ENCODE peak calls at places on chromosomes 6 and 20, in six cellular contexts. D, X, C, B, O and V are unnamed samples.

GRCh38 chr6:28239636-28240035 is 12.4 kb downstream of the ZKSCAN4 start:
- DNase-seq in D (no peak), C (no peak), B (no peak), X (no peak), O (no peak), V (no peak)

GRCh38 chr6:154481541-154482013 is 28.9 kb downstream of the CNKSR3 start:
- DNase-seq in O (no peak), B (no peak), X (no peak), C (no peak), D (no peak), V (peak; percentile 20)

GRCh38 chr20:3716195-3716834 is 3.9 kb upstream of the SIGLEC1 start:
- DNase-seq in C (peak; percentile 76), B (no peak), X (peak; percentile 50), O (peak; percentile 44), D (no peak), V (peak; percentile 53)

GRCh38 chr20:45445805-45446562 is 23.6 kb upstream of the WFDC2 start:
- DNase-seq in C (peak; percentile 32), B (no peak), D (no peak), O (no peak), X (no peak), V (peak; percentile 68)

GRCh38 chr6:126170875-126171489 is 168.9 kb upstream of the CENPW start:
- DNase-seq in D (no peak), B (no peak), C (peak; percentile 42), X (peak; percentile 25), O (no peak), V (no peak)

GRCh38 chr6:64736421-64736950 is 970.5 kb downstream of the EYS start:
- DNase-seq in O (no peak), X (no peak), D (no peak), B (no peak), C (no peak), V (no peak)

GRCh38 chr6:104711371-104711770 is 148.3 kb downstream of the HACE1 start:
- DNase-seq in B (no peak), C (no peak), O (no peak), D (no peak), X (no peak), V (no peak)

GRCh38 chr6:27251672-27252251 is 4.3 kb downstream of the PRSS16 start:
- DNase-seq in D (peak; percentile 60), C (peak; percentile 97), X (peak; percentile 89), B (peak; percentile 62), O (peak; percentile 26), V (no peak)

GRCh38 chr20:43844778-43845614 is 69.7 kb upstream of the TOX2 start:
- DNase-seq in C (no peak), D (no peak), B (peak; percentile 84), O (no peak), X (peak; percentile 57), V (peak; percentile 57)

GRCh38 chr6:133550026-133550425 is 308.9 kb downstream of the EYA4 start:
- DNase-seq in O (no peak), B (no peak), D (no peak), C (no peak), X (no peak), V (no peak)

GRCh38 chr6:116210750-116211425 is 43.0 kb downstream of the TSPYL4 start:
- DNase-seq in B (peak; percentile 86), C (no peak), D (no peak), X (peak; percentile 66), O (peak; percentile 72), V (no peak)

GRCh38 chr20:52958206-52958605 is 14.0 kb upstream of the TSHZ2 start:
- DNase-seq in B (no peak), C (no peak), D (no peak), O (no peak), X (no peak), V (no peak)

GRCh38 chr6:168244961-168245551 is 74.5 kb downstream of the DACT2 start:
- DNase-seq in B (no peak), C (no peak), D (no peak), X (no peak), O (no peak), V (no peak)

GRCh38 chr6:70479236-70479635 is 65.9 kb downstream of the FAM135A start:
- DNase-seq in B (no peak), D (no peak), O (no peak), C (peak; percentile 35), X (no peak), V (peak; percentile 76)

GRCh38 chr20:46583411-46584214 is 33.2 kb upstream of the OCSTAMP start:
- DNase-seq in B (no peak), X (no peak), D (no peak), C (peak; percentile 96), O (no peak), V (peak; percentile 28)

GRCh38 chr20:43953919-43954617 is 39.4 kb downstream of the TOX2 start:
- DNase-seq in C (no peak), D (no peak), X (no peak), O (no peak), B (no peak), V (no peak)

GRCh38 chr6:17429381-17430061 is 36.1 kb downstream of the CAP2 start:
- DNase-seq in D (no peak), B (no peak), C (no peak), O (no peak), X (no peak), V (peak; percentile 74)

GRCh38 chr20:59733326-59733725 is 129.0 kb downstream of the PHACTR3 start:
- DNase-seq in O (no peak), B (peak; percentile 0), X (no peak), C (no peak), D (no peak), V (no peak)

GRCh38 chr6:12602951-12603710 is 113.4 kb upstream of the PHACTR1 start:
- DNase-seq in B (peak; percentile 58), X (no peak), C (peak; percentile 63), O (peak; percentile 33), D (no peak), V (no peak)

GRCh38 chr20:52279667-52280180 is 88.1 kb upstream of the ZFP64 start:
- DNase-seq in D (no peak), O (no peak), C (no peak), B (no peak), X (no peak), V (no peak)

GRCh38 chr20:10671221-10671849 is 2.5 kb downstream of the JAG1 start:
- DNase-seq in X (peak; percentile 81), C (peak; percentile 80), B (peak; percentile 86), O (no peak), D (no peak), V (peak; percentile 95)

GRCh38 chr6:2848851-2849250 is 7.2 kb upstream of the SERPINB1 start:
- DNase-seq in C (no peak), O (no peak), D (peak; percentile 77), B (no peak), X (no peak), V (no peak)

GRCh38 chr20:36574278-36575065 is 1.1 kb downstream of the TGIF2 start:
- DNase-seq in X (peak; percentile 83), C (peak; percentile 74), B (no peak), D (peak; percentile 70), O (peak; percentile 57), V (peak; percentile 76)

GRCh38 chr6:21885101-21885500 is 291.6 kb downstream of the SOX4 start:
- DNase-seq in D (no peak), O (no peak), X (no peak), C (no peak), B (no peak), V (no peak)

GRCh38 chr6:42791706-42792320 is 10.0 kb downstream of the BICRAL start:
- DNase-seq in O (no peak), B (no peak), X (no peak), D (no peak), C (no peak), V (no peak)

GRCh38 chr6:78967191-78967590 is 99.8 kb downstream of the IRAK1BP1 start:
- DNase-seq in D (no peak), B (no peak), C (no peak), X (no peak), O (no peak), V (no peak)

GRCh38 chr6:31351734-31352496 is 5.1 kb downstream of the HLA-B start:
- DNase-seq in C (no peak), B (no peak), X (no peak), O (no peak), D (peak; percentile 34), V (no peak)

GRCh38 chr6:68635412-68635705 is 277 bp downstream of the ADGRB3 start:
- DNase-seq in X (no peak), O (no peak), B (no peak), D (no peak), C (no peak), V (no peak)
- H3K4me3 ChIP-seq in X (peak overlapping the region; percentile 73), O (peak overlapping the region; percentile 73), B (peak overlapping the region; percentile 30), D (peak overlapping the region; percentile 26), C (peak overlapping the region; percentile 80), V (peak overlapping the region; percentile 78)

DNA sequence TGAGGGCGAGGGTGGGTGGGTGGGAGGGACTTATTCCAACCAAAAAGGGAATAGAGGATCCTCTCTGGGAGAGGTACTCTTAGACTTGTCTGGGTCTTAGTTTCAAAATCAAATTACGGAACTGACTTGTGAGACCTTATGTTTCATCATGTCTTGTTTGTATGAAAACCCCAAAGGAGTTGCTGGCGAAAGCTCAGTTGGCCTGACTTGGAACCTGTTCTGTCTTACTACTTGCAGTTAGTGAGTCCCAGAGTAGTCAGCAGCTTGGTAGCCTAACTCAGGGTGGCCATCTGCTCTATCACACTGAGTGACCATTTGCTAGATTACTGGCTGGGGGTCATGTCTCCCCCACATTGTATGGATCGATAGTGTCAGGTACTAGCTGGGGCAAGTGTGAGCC is 114.9 kb upstream of the MOCS1 start:
- DNase-seq in B (no peak), X (no peak), O (no peak), D (no peak), C (no peak), V (no peak)
- H3K27ac ChIP-seq in B (no peak overlapping the region), X (no peak overlapping the region), O (no peak overlapping the region), D (no peak overlapping the region), C (no peak overlapping the region), V (no peak overlapping the region)

GRCh38 chr6:75472885-75473284 is 20.7 kb downstream of the FILIP1 start:
- DNase-seq in X (no peak), O (no peak), D (no peak), B (no peak), C (no peak), V (no peak)
- H3K4me1 ChIP-seq in X (no peaks in the 10 kb centered on the region), O (peaks cover 28% of the 10 kb centered on the region), D (no peaks in the 10 kb centered on the region), B (no peaks in the 10 kb centered on the region), C (peaks cover 4% of the 10 kb centered on the region), V (no peaks in the 10 kb centered on the region)

GRCh38 chr6:39314273-39314790 is at the start of gene KCNK17:
- DNase-seq in D (no peak), C (peak; percentile 49), O (no peak), B (no peak), X (no peak), V (no peak)
- H3K4me3 ChIP-seq in D (no peak within 1 kb of the TSS), C (peak within 1 kb of the TSS; percentile 61), O (peak within 1 kb of the TSS; percentile 51), B (no peak within 1 kb of the TSS), X (peak within 1 kb of the TSS; percentile 57), V (no peak within 1 kb of the TSS)

GRCh38 chr6:45047573-45047972 is 280.6 kb upstream of the RUNX2 start:
- DNase-seq in C (no peak), D (no peak), O (no peak), B (no peak), X (no peak), V (no peak)

GRCh38 chr6:45052325-45052724 is 275.8 kb upstream of the RUNX2 start:
- DNase-seq in C (no peak), B (no peak), X (no peak), O (no peak), D (no peak), V (no peak)

GRCh38 chr6:45045253-45045601 is 282.9 kb upstream of the RUNX2 start:
- DNase-seq in O (no peak), X (no peak), B (no peak), C (no peak), D (no peak), V (no peak)

GRCh38 chr6:45044510-45045252 is 283.4 kb upstream of the RUNX2 start:
- DNase-seq in B (no peak), C (no peak), O (no peak), X (no peak), D (no peak), V (no peak)

GRCh38 chr6:45049188-45049843 is 278.8 kb upstream of the RUNX2 start:
- DNase-seq in C (no peak), O (no peak), X (no peak), D (no peak), B (no peak), V (no peak)
- H3K27ac ChIP-seq in C (no peak overlapping the region), O (no peak overlapping the region), X (no peak overlapping the region), D (no peak overlapping the region), B (no peak overlapping the region), V (no peak overlapping the region)